ENCODE peak calls at places on chromosome 9, in ten cellular contexts. One of them, this sample, is unnamed.

GRCh38 chr9:107933042-107933441 is 443.5 kb upstream of the KLF4 start:
- DNase-seq in Panc1: no peak
- DNase-seq in left lobe of liver: no peak
- DNase-seq in stimulated activated CD4-positive, alpha-beta T cell treated with anti-CD3 and anti-CD28 coated beads, Interleukin-15, amount 100 ng/mL, for 1 hour: no peak
- DNase-seq in NCI-H1092 treated with DMSO at 0.1 percent for 48 hours: no peak
- DNase-seq in H4: no peak
- DNase-seq in Right ventricle myocardium inferior: no peak
- DNase-seq in nephron progenitor cell: no peak
- DNase-seq in T-helper 1 cell: no peak
- DNase-seq in cardiac septum: no peak
- DNase-seq in this sample: no peak

GRCh38 chr9:129175515-129175824 is 2.6 kb downstream of the IER5L start:
- DNase-seq in left lobe of liver: no peak
- DNase-seq in NCI-H1092 treated with DMSO at 0.1 percent for 48 hours: no peak
- DNase-seq in stimulated activated CD4-positive, alpha-beta T cell treated with anti-CD3 and anti-CD28 coated beads, Interleukin-15, amount 100 ng/mL, for 1 hour: no peak
- DNase-seq in nephron progenitor cell: no peak
- DNase-seq in H4: no peak
- DNase-seq in Right ventricle myocardium inferior: no peak
- DNase-seq in cardiac septum: no peak
- DNase-seq in T-helper 1 cell: no peak
- DNase-seq in Panc1: no peak
- DNase-seq in this sample: no peak

GRCh38 chr9:93300585-93301081 is 116.7 kb downstream of the WNK2 start:
- DNase-seq in Panc1: no peak
- DNase-seq in NCI-H1092 treated with DMSO at 0.1 percent for 48 hours: no peak
- DNase-seq in stimulated activated CD4-positive, alpha-beta T cell treated with anti-CD3 and anti-CD28 coated beads, Interleukin-15, amount 100 ng/mL, for 1 hour: no peak
- DNase-seq in left lobe of liver: no peak
- DNase-seq in T-helper 1 cell: no peak
- DNase-seq in H4: no peak
- DNase-seq in nephron progenitor cell: no peak
- DNase-seq in cardiac septum: peak
- DNase-seq in Right ventricle myocardium inferior: no peak
- DNase-seq in this sample: no peak

GRCh38 chr9:21174671-21175070 is 8.2 kb upstream of the IFNA21 start:
- DNase-seq in H4: no peak
- DNase-seq in Right ventricle myocardium inferior: no peak
- DNase-seq in T-helper 1 cell: no peak
- DNase-seq in NCI-H1092 treated with DMSO at 0.1 percent for 48 hours: no peak
- DNase-seq in left lobe of liver: no peak
- DNase-seq in cardiac septum: no peak
- DNase-seq in stimulated activated CD4-positive, alpha-beta T cell treated with anti-CD3 and anti-CD28 coated beads, Interleukin-15, amount 100 ng/mL, for 1 hour: no peak
- DNase-seq in Panc1: no peak
- DNase-seq in nephron progenitor cell: no peak
- DNase-seq in this sample: no peak

GRCh38 chr9:130699047-130699446 is 5.5 kb downstream of the EXOSC2 start:
- DNase-seq in Panc1: no peak
- DNase-seq in stimulated activated CD4-positive, alpha-beta T cell treated with anti-CD3 and anti-CD28 coated beads, Interleukin-15, amount 100 ng/mL, for 1 hour: no peak
- DNase-seq in cardiac septum: no peak
- DNase-seq in T-helper 1 cell: no peak
- DNase-seq in H4: no peak
- DNase-seq in nephron progenitor cell: no peak
- DNase-seq in left lobe of liver: no peak
- DNase-seq in Right ventricle myocardium inferior: no peak
- DNase-seq in NCI-H1092 treated with DMSO at 0.1 percent for 48 hours: no peak
- DNase-seq in this sample: no peak

GRCh38 chr9:99964336-99964735 is 57.9 kb downstream of the STX17 start:
- DNase-seq in T-helper 1 cell: no peak
- DNase-seq in left lobe of liver: no peak
- DNase-seq in cardiac septum: no peak
- DNase-seq in Right ventricle myocardium inferior: no peak
- DNase-seq in stimulated activated CD4-positive, alpha-beta T cell treated with anti-CD3 and anti-CD28 coated beads, Interleukin-15, amount 100 ng/mL, for 1 hour: no peak
- DNase-seq in H4: no peak
- DNase-seq in nephron progenitor cell: no peak
- DNase-seq in NCI-H1092 treated with DMSO at 0.1 percent for 48 hours: no peak
- DNase-seq in Panc1: no peak
- DNase-seq in this sample: no peak

GRCh38 chr9:134642385-134643181 is 980 bp downstream of the COL5A1 start:
- DNase-seq in T-helper 1 cell: no peak
- DNase-seq in H4: peak
- DNase-seq in stimulated activated CD4-positive, alpha-beta T cell treated with anti-CD3 and anti-CD28 coated beads, Interleukin-15, amount 100 ng/mL, for 1 hour: no peak
- DNase-seq in left lobe of liver: no peak
- DNase-seq in NCI-H1092 treated with DMSO at 0.1 percent for 48 hours: no peak
- DNase-seq in nephron progenitor cell: peak
- DNase-seq in Right ventricle myocardium inferior: peak
- DNase-seq in cardiac septum: no peak
- DNase-seq in Panc1: no peak
- DNase-seq in this sample: no peak

GRCh38 chr9:91913096-91913495 is 36.9 kb downstream of the ROR2 start:
- DNase-seq in Right ventricle myocardium inferior: no peak
- DNase-seq in stimulated activated CD4-positive, alpha-beta T cell treated with anti-CD3 and anti-CD28 coated beads, Interleukin-15, amount 100 ng/mL, for 1 hour: no peak
- DNase-seq in H4: no peak
- DNase-seq in nephron progenitor cell: no peak
- DNase-seq in cardiac septum: no peak
- DNase-seq in left lobe of liver: no peak
- DNase-seq in Panc1: no peak
- DNase-seq in NCI-H1092 treated with DMSO at 0.1 percent for 48 hours: no peak
- DNase-seq in T-helper 1 cell: no peak
- DNase-seq in this sample: no peak

GRCh38 chr9:6780690-6781089 is 22.9 kb downstream of the KDM4C start:
- DNase-seq in H4: no peak
- DNase-seq in stimulated activated CD4-positive, alpha-beta T cell treated with anti-CD3 and anti-CD28 coated beads, Interleukin-15, amount 100 ng/mL, for 1 hour: no peak
- DNase-seq in Right ventricle myocardium inferior: no peak
- DNase-seq in cardiac septum: no peak
- DNase-seq in T-helper 1 cell: no peak
- DNase-seq in left lobe of liver: no peak
- DNase-seq in nephron progenitor cell: no peak
- DNase-seq in Panc1: no peak
- DNase-seq in NCI-H1092 treated with DMSO at 0.1 percent for 48 hours: no peak
- DNase-seq in this sample: no peak

GRCh38 chr9:74949859-74950258 is 2.9 kb downstream of the C9orf40 start:
- DNase-seq in Panc1: no peak
- DNase-seq in stimulated activated CD4-positive, alpha-beta T cell treated with anti-CD3 and anti-CD28 coated beads, Interleukin-15, amount 100 ng/mL, for 1 hour: no peak
- DNase-seq in cardiac septum: no peak
- DNase-seq in Right ventricle myocardium inferior: no peak
- DNase-seq in NCI-H1092 treated with DMSO at 0.1 percent for 48 hours: no peak
- DNase-seq in T-helper 1 cell: no peak
- DNase-seq in left lobe of liver: no peak
- DNase-seq in H4: no peak
- DNase-seq in nephron progenitor cell: no peak
- DNase-seq in this sample: no peak

GRCh38 chr9:124792976-124793594 is 16.2 kb downstream of the OLFML2A start:
- DNase-seq in Right ventricle myocardium inferior: no peak
- DNase-seq in H4: no peak
- DNase-seq in cardiac septum: no peak
- DNase-seq in T-helper 1 cell: no peak
- DNase-seq in Panc1: no peak
- DNase-seq in nephron progenitor cell: no peak
- DNase-seq in left lobe of liver: no peak
- DNase-seq in NCI-H1092 treated with DMSO at 0.1 percent for 48 hours: no peak
- DNase-seq in stimulated activated CD4-positive, alpha-beta T cell treated with anti-CD3 and anti-CD28 coated beads, Interleukin-15, amount 100 ng/mL, for 1 hour: no peak
- DNase-seq in this sample: no peak

GRCh38 chr9:132543960-132544359 is 38.4 kb upstream of the BARHL1 start:
- DNase-seq in stimulated activated CD4-positive, alpha-beta T cell treated with anti-CD3 and anti-CD28 coated beads, Interleukin-15, amount 100 ng/mL, for 1 hour: no peak
- DNase-seq in cardiac septum: no peak
- DNase-seq in NCI-H1092 treated with DMSO at 0.1 percent for 48 hours: peak
- DNase-seq in left lobe of liver: no peak
- DNase-seq in nephron progenitor cell: no peak
- DNase-seq in H4: no peak
- DNase-seq in Panc1: no peak
- DNase-seq in T-helper 1 cell: no peak
- DNase-seq in Right ventricle myocardium inferior: no peak
- DNase-seq in this sample: no peak

GRCh38 chr9:20623021-20623747 is 885 bp upstream of the MLLT3 start:
- DNase-seq in stimulated activated CD4-positive, alpha-beta T cell treated with anti-CD3 and anti-CD28 coated beads, Interleukin-15, amount 100 ng/mL, for 1 hour: peak
- DNase-seq in T-helper 1 cell: peak
- DNase-seq in left lobe of liver: peak
- DNase-seq in Panc1: no peak
- DNase-seq in H4: no peak
- DNase-seq in NCI-H1092 treated with DMSO at 0.1 percent for 48 hours: peak
- DNase-seq in cardiac septum: peak
- DNase-seq in Right ventricle myocardium inferior: peak
- DNase-seq in nephron progenitor cell: peak
- DNase-seq in this sample: no peak

GRCh38 chr9:23590601-23591000 is 235.4 kb downstream of the ELAVL2 start:
- DNase-seq in nephron progenitor cell: no peak
- DNase-seq in cardiac septum: no peak
- DNase-seq in stimulated activated CD4-positive, alpha-beta T cell treated with anti-CD3 and anti-CD28 coated beads, Interleukin-15, amount 100 ng/mL, for 1 hour: no peak
- DNase-seq in H4: peak
- DNase-seq in T-helper 1 cell: no peak
- DNase-seq in NCI-H1092 treated with DMSO at 0.1 percent for 48 hours: no peak
- DNase-seq in Right ventricle myocardium inferior: no peak
- DNase-seq in Panc1: no peak
- DNase-seq in left lobe of liver: no peak
- DNase-seq in this sample: no peak

GRCh38 chr9:109190151-109190550 is 23.1 kb upstream of the FRRS1L start:
- DNase-seq in NCI-H1092 treated with DMSO at 0.1 percent for 48 hours: no peak
- DNase-seq in nephron progenitor cell: no peak
- DNase-seq in H4: no peak
- DNase-seq in stimulated activated CD4-positive, alpha-beta T cell treated with anti-CD3 and anti-CD28 coated beads, Interleukin-15, amount 100 ng/mL, for 1 hour: no peak
- DNase-seq in T-helper 1 cell: no peak
- DNase-seq in cardiac septum: no peak
- DNase-seq in left lobe of liver: no peak
- DNase-seq in Right ventricle myocardium inferior: no peak
- DNase-seq in Panc1: no peak
- DNase-seq in this sample: no peak

GRCh38 chr9:35577486-35577885 is 27.6 kb upstream of the TESK1 start:
- DNase-seq in H4: no peak
- DNase-seq in nephron progenitor cell: no peak
- DNase-seq in NCI-H1092 treated with DMSO at 0.1 percent for 48 hours: no peak
- DNase-seq in Right ventricle myocardium inferior: no peak
- DNase-seq in T-helper 1 cell: no peak
- DNase-seq in cardiac septum: no peak
- DNase-seq in Panc1: no peak
- DNase-seq in stimulated activated CD4-positive, alpha-beta T cell treated with anti-CD3 and anti-CD28 coated beads, Interleukin-15, amount 100 ng/mL, for 1 hour: no peak
- DNase-seq in left lobe of liver: no peak
- DNase-seq in this sample: no peak

GRCh38 chr9:113057193-113057592 is 669 bp upstream of the ZFP37 start:
- DNase-seq in Right ventricle myocardium inferior: no peak
- DNase-seq in cardiac septum: no peak
- DNase-seq in Panc1: no peak
- DNase-seq in H4: no peak
- DNase-seq in stimulated activated CD4-positive, alpha-beta T cell treated with anti-CD3 and anti-CD28 coated beads, Interleukin-15, amount 100 ng/mL, for 1 hour: no peak
- DNase-seq in nephron progenitor cell: no peak
- DNase-seq in left lobe of liver: no peak
- DNase-seq in T-helper 1 cell: no peak
- DNase-seq in NCI-H1092 treated with DMSO at 0.1 percent for 48 hours: no peak
- DNase-seq in this sample: no peak

GRCh38 chr9:4887556-4887955 is 94.8 kb downstream of the RCL1 start:
- DNase-seq in stimulated activated CD4-positive, alpha-beta T cell treated with anti-CD3 and anti-CD28 coated beads, Interleukin-15, amount 100 ng/mL, for 1 hour: no peak
- DNase-seq in Panc1: no peak
- DNase-seq in Right ventricle myocardium inferior: peak
- DNase-seq in left lobe of liver: no peak
- DNase-seq in cardiac septum: no peak
- DNase-seq in H4: no peak
- DNase-seq in T-helper 1 cell: no peak
- DNase-seq in nephron progenitor cell: no peak
- DNase-seq in NCI-H1092 treated with DMSO at 0.1 percent for 48 hours: peak
- DNase-seq in this sample: no peak

GRCh38 chr9:136133191-136133958 is 14.7 kb upstream of the TMEM250 start:
- DNase-seq in NCI-H1092 treated with DMSO at 0.1 percent for 48 hours: peak
- DNase-seq in cardiac septum: no peak
- DNase-seq in left lobe of liver: no peak
- DNase-seq in H4: no peak
- DNase-seq in Panc1: no peak
- DNase-seq in nephron progenitor cell: peak
- DNase-seq in Right ventricle myocardium inferior: no peak
- DNase-seq in T-helper 1 cell: no peak
- DNase-seq in stimulated activated CD4-positive, alpha-beta T cell treated with anti-CD3 and anti-CD28 coated beads, Interleukin-15, amount 100 ng/mL, for 1 hour: no peak
- DNase-seq in this sample: no peak

GRCh38 chr9:38085308-38085707 is 16.3 kb upstream of the SHB start:
- DNase-seq in nephron progenitor cell: no peak
- DNase-seq in cardiac septum: peak
- DNase-seq in H4: no peak
- DNase-seq in NCI-H1092 treated with DMSO at 0.1 percent for 48 hours: no peak
- DNase-seq in T-helper 1 cell: no peak
- DNase-seq in Right ventricle myocardium inferior: no peak
- DNase-seq in Panc1: no peak
- DNase-seq in left lobe of liver: peak
- DNase-seq in stimulated activated CD4-positive, alpha-beta T cell treated with anti-CD3 and anti-CD28 coated beads, Interleukin-15, amount 100 ng/mL, for 1 hour: no peak
- DNase-seq in this sample: no peak

GRCh38 chr9:137506702-137507171 is 43.5 kb downstream of the PNPLA7 start:
- DNase-seq in stimulated activated CD4-positive, alpha-beta T cell treated with anti-CD3 and anti-CD28 coated beads, Interleukin-15, amount 100 ng/mL, for 1 hour: no peak
- DNase-seq in Right ventricle myocardium inferior: no peak
- DNase-seq in Panc1: no peak
- DNase-seq in left lobe of liver: no peak
- DNase-seq in NCI-H1092 treated with DMSO at 0.1 percent for 48 hours: no peak
- DNase-seq in cardiac septum: no peak
- DNase-seq in nephron progenitor cell: no peak
- DNase-seq in H4: peak
- DNase-seq in T-helper 1 cell: no peak
- DNase-seq in this sample: no peak

GRCh38 chr9:113219186-113219936 is 1.7 kb downstream of the FKBP15 start:
- DNase-seq in NCI-H1092 treated with DMSO at 0.1 percent for 48 hours: no peak
- DNase-seq in Panc1: no peak
- DNase-seq in stimulated activated CD4-positive, alpha-beta T cell treated with anti-CD3 and anti-CD28 coated beads, Interleukin-15, amount 100 ng/mL, for 1 hour: no peak
- DNase-seq in left lobe of liver: no peak
- DNase-seq in T-helper 1 cell: no peak
- DNase-seq in nephron progenitor cell: no peak
- DNase-seq in Right ventricle myocardium inferior: no peak
- DNase-seq in cardiac septum: no peak
- DNase-seq in H4: no peak
- DNase-seq in this sample: no peak

GRCh38 chr9:85258823-85259370 is 482.9 kb downstream of the AGTPBP1 start:
- DNase-seq in Right ventricle myocardium inferior: peak
- DNase-seq in stimulated activated CD4-positive, alpha-beta T cell treated with anti-CD3 and anti-CD28 coated beads, Interleukin-15, amount 100 ng/mL, for 1 hour: no peak
- DNase-seq in T-helper 1 cell: no peak
- DNase-seq in left lobe of liver: no peak
- DNase-seq in Panc1: peak
- DNase-seq in NCI-H1092 treated with DMSO at 0.1 percent for 48 hours: peak
- DNase-seq in cardiac septum: no peak
- DNase-seq in H4: peak
- DNase-seq in nephron progenitor cell: peak
- DNase-seq in this sample: peak

GRCh38 chr9:124040935-124041816 is 29.6 kb downstream of the LHX2 start:
- DNase-seq in left lobe of liver: peak
- DNase-seq in nephron progenitor cell: peak
- DNase-seq in NCI-H1092 treated with DMSO at 0.1 percent for 48 hours: peak
- DNase-seq in cardiac septum: no peak
- DNase-seq in Right ventricle myocardium inferior: no peak
- DNase-seq in Panc1: peak
- DNase-seq in T-helper 1 cell: peak
- DNase-seq in stimulated activated CD4-positive, alpha-beta T cell treated with anti-CD3 and anti-CD28 coated beads, Interleukin-15, amount 100 ng/mL, for 1 hour: no peak
- DNase-seq in H4: no peak
- DNase-seq in this sample: no peak

GRCh38 chr9:91117959-91118651 is 243.6 kb downstream of the AUH start:
- DNase-seq in Panc1: no peak
- DNase-seq in NCI-H1092 treated with DMSO at 0.1 percent for 48 hours: peak
- DNase-seq in Right ventricle myocardium inferior: peak
- DNase-seq in stimulated activated CD4-positive, alpha-beta T cell treated with anti-CD3 and anti-CD28 coated beads, Interleukin-15, amount 100 ng/mL, for 1 hour: no peak
- DNase-seq in T-helper 1 cell: no peak
- DNase-seq in left lobe of liver: peak
- DNase-seq in nephron progenitor cell: peak
- DNase-seq in cardiac septum: peak
- DNase-seq in H4: no peak
- DNase-seq in this sample: no peak

GRCh38 chr9:128034821-128035764 is 32.0 kb downstream of the NAIF1 start:
- DNase-seq in nephron progenitor cell: peak
- DNase-seq in Panc1: peak
- DNase-seq in H4: peak
- DNase-seq in NCI-H1092 treated with DMSO at 0.1 percent for 48 hours: peak
- DNase-seq in cardiac septum: peak
- DNase-seq in T-helper 1 cell: peak
- DNase-seq in left lobe of liver: peak
- DNase-seq in Right ventricle myocardium inferior: peak
- DNase-seq in stimulated activated CD4-positive, alpha-beta T cell treated with anti-CD3 and anti-CD28 coated beads, Interleukin-15, amount 100 ng/mL, for 1 hour: peak
- DNase-seq in this sample: peak

GRCh38 chr9:89342948-89343347 is 24.6 kb downstream of the SECISBP2 start:
- DNase-seq in cardiac septum: no peak
- DNase-seq in Panc1: no peak
- DNase-seq in nephron progenitor cell: no peak
- DNase-seq in T-helper 1 cell: no peak
- DNase-seq in left lobe of liver: no peak
- DNase-seq in NCI-H1092 treated with DMSO at 0.1 percent for 48 hours: no peak
- DNase-seq in stimulated activated CD4-positive, alpha-beta T cell treated with anti-CD3 and anti-CD28 coated beads, Interleukin-15, amount 100 ng/mL, for 1 hour: no peak
- DNase-seq in Right ventricle myocardium inferior: no peak
- DNase-seq in H4: no peak
- DNase-seq in this sample: no peak

GRCh38 chr9:31467086-31467485 is 917.4 kb upstream of the ACO1 start:
- DNase-seq in left lobe of liver: no peak
- DNase-seq in stimulated activated CD4-positive, alpha-beta T cell treated with anti-CD3 and anti-CD28 coated beads, Interleukin-15, amount 100 ng/mL, for 1 hour: no peak
- DNase-seq in T-helper 1 cell: no peak
- DNase-seq in H4: no peak
- DNase-seq in nephron progenitor cell: no peak
- DNase-seq in NCI-H1092 treated with DMSO at 0.1 percent for 48 hours: no peak
- DNase-seq in Panc1: no peak
- DNase-seq in cardiac septum: no peak
- DNase-seq in Right ventricle myocardium inferior: no peak
- DNase-seq in this sample: no peak

This sample was measured in HT-29.